ENCODE peak calls at places on chromosome 12, in ten cellular contexts. One of them, this sample, is unnamed.

GRCh38 chr12:122402264-122402663 is 20.2 kb downstream of the CLIP1 start:
- DNase-seq in fibroblast of the aortic adventitia: no peak
- DNase-seq in IMR-90: no peak
- DNase-seq in BJ: no peak
- DNase-seq in NCI-H446 treated with DMSO at 0.1 percent for 48 hours: no peak
- DNase-seq in germinal center: no peak
- DNase-seq in LHCN-M2: no peak
- DNase-seq in NAMALWA: no peak
- DNase-seq in stimulated activated CD4-positive, alpha-beta T cell treated with anti-CD3 and anti-CD28 coated beads, Interleukin-12 subunit alpha, Interleukin-12 subunit beta, amount 100 ng/mL, for 4 hours: no peak
- DNase-seq in MG63: no peak
- DNase-seq in this sample: no peak

GRCh38 chr12:4049566-4050080 is 176.4 kb upstream of the PARP11 start:
- DNase-seq in fibroblast of the aortic adventitia: no peak
- DNase-seq in IMR-90: no peak
- DNase-seq in BJ: no peak
- DNase-seq in NCI-H446 treated with DMSO at 0.1 percent for 48 hours: no peak
- DNase-seq in germinal center: no peak
- DNase-seq in LHCN-M2: no peak
- DNase-seq in NAMALWA: no peak
- DNase-seq in stimulated activated CD4-positive, alpha-beta T cell treated with anti-CD3 and anti-CD28 coated beads, Interleukin-12 subunit alpha, Interleukin-12 subunit beta, amount 100 ng/mL, for 4 hours: no peak
- DNase-seq in MG63: no peak
- DNase-seq in this sample: no peak

GRCh38 chr12:7542813-7543212 is 39.2 kb upstream of the CD163 start:
- DNase-seq in fibroblast of the aortic adventitia: peak; percentile 64
- DNase-seq in IMR-90: peak; percentile 14
- DNase-seq in BJ: peak; percentile 41
- DNase-seq in NCI-H446 treated with DMSO at 0.1 percent for 48 hours: no peak
- DNase-seq in germinal center: no peak
- DNase-seq in LHCN-M2: peak; percentile 11
- DNase-seq in NAMALWA: no peak
- DNase-seq in stimulated activated CD4-positive, alpha-beta T cell treated with anti-CD3 and anti-CD28 coated beads, Interleukin-12 subunit alpha, Interleukin-12 subunit beta, amount 100 ng/mL, for 4 hours: no peak
- DNase-seq in MG63: no peak
- DNase-seq in this sample: peak; percentile 30

GRCh38 chr12:62291888-62292760 is 31.9 kb downstream of the USP15 start:
- DNase-seq in fibroblast of the aortic adventitia: no peak
- DNase-seq in IMR-90: peak; percentile 43
- DNase-seq in BJ: no peak
- DNase-seq in NCI-H446 treated with DMSO at 0.1 percent for 48 hours: no peak
- DNase-seq in germinal center: no peak
- DNase-seq in LHCN-M2: peak; percentile 44
- DNase-seq in NAMALWA: no peak
- DNase-seq in stimulated activated CD4-positive, alpha-beta T cell treated with anti-CD3 and anti-CD28 coated beads, Interleukin-12 subunit alpha, Interleukin-12 subunit beta, amount 100 ng/mL, for 4 hours: no peak
- DNase-seq in MG63: peak; percentile 5
- DNase-seq in this sample: no peak

GRCh38 chr12:12714276-12715001 is 2.7 kb upstream of the CDKN1B start:
- DNase-seq in fibroblast of the aortic adventitia: peak; percentile 14
- DNase-seq in IMR-90: peak; percentile 45
- DNase-seq in BJ: no peak
- DNase-seq in NCI-H446 treated with DMSO at 0.1 percent for 48 hours: no peak
- DNase-seq in germinal center: peak; percentile 66
- DNase-seq in LHCN-M2: no peak
- DNase-seq in NAMALWA: peak; percentile 82
- DNase-seq in stimulated activated CD4-positive, alpha-beta T cell treated with anti-CD3 and anti-CD28 coated beads, Interleukin-12 subunit alpha, Interleukin-12 subunit beta, amount 100 ng/mL, for 4 hours: peak; percentile 16
- DNase-seq in MG63: no peak
- DNase-seq in this sample: peak; percentile 36

GRCh38 chr12:57142727-57143126 is 4.7 kb downstream of the LRP1-AS start:
- DNase-seq in fibroblast of the aortic adventitia: no peak
- DNase-seq in IMR-90: no peak
- DNase-seq in BJ: no peak
- DNase-seq in NCI-H446 treated with DMSO at 0.1 percent for 48 hours: no peak
- DNase-seq in germinal center: no peak
- DNase-seq in LHCN-M2: no peak
- DNase-seq in NAMALWA: no peak
- DNase-seq in stimulated activated CD4-positive, alpha-beta T cell treated with anti-CD3 and anti-CD28 coated beads, Interleukin-12 subunit alpha, Interleukin-12 subunit beta, amount 100 ng/mL, for 4 hours: no peak
- DNase-seq in MG63: no peak
- DNase-seq in this sample: no peak

GRCh38 chr12:111438501-111438900 is 32.8 kb downstream of the SH2B3 start:
- DNase-seq in fibroblast of the aortic adventitia: peak; percentile 44
- DNase-seq in IMR-90: peak; percentile 51
- DNase-seq in BJ: no peak
- DNase-seq in NCI-H446 treated with DMSO at 0.1 percent for 48 hours: no peak
- DNase-seq in germinal center: no peak
- DNase-seq in LHCN-M2: peak; percentile 79
- DNase-seq in NAMALWA: peak; percentile 50
- DNase-seq in stimulated activated CD4-positive, alpha-beta T cell treated with anti-CD3 and anti-CD28 coated beads, Interleukin-12 subunit alpha, Interleukin-12 subunit beta, amount 100 ng/mL, for 4 hours: peak; percentile 54
- DNase-seq in MG63: peak; percentile 31
- DNase-seq in this sample: peak; percentile 79

GRCh38 chr12:42118136-42118879 is 26.4 kb downstream of the GXYLT1 start:
- DNase-seq in fibroblast of the aortic adventitia: no peak
- DNase-seq in IMR-90: peak; percentile 62
- DNase-seq in BJ: no peak
- DNase-seq in NCI-H446 treated with DMSO at 0.1 percent for 48 hours: no peak
- DNase-seq in germinal center: no peak
- DNase-seq in LHCN-M2: no peak
- DNase-seq in NAMALWA: no peak
- DNase-seq in stimulated activated CD4-positive, alpha-beta T cell treated with anti-CD3 and anti-CD28 coated beads, Interleukin-12 subunit alpha, Interleukin-12 subunit beta, amount 100 ng/mL, for 4 hours: no peak
- DNase-seq in MG63: no peak
- DNase-seq in this sample: peak; percentile 42

GRCh38 chr12:24894869-24895268 is 54.0 kb downstream of the BCAT1 start:
- DNase-seq in fibroblast of the aortic adventitia: no peak
- DNase-seq in IMR-90: no peak
- DNase-seq in BJ: no peak
- DNase-seq in NCI-H446 treated with DMSO at 0.1 percent for 48 hours: no peak
- DNase-seq in germinal center: no peak
- DNase-seq in LHCN-M2: no peak
- DNase-seq in NAMALWA: no peak
- DNase-seq in stimulated activated CD4-positive, alpha-beta T cell treated with anti-CD3 and anti-CD28 coated beads, Interleukin-12 subunit alpha, Interleukin-12 subunit beta, amount 100 ng/mL, for 4 hours: no peak
- DNase-seq in MG63: no peak
- DNase-seq in this sample: no peak

GRCh38 chr12:124441443-124442190 is 125.8 kb downstream of the NCOR2 start:
- DNase-seq in fibroblast of the aortic adventitia: peak; percentile 95
- DNase-seq in IMR-90: peak; percentile 92
- DNase-seq in BJ: peak; percentile 57
- DNase-seq in NCI-H446 treated with DMSO at 0.1 percent for 48 hours: no peak
- DNase-seq in germinal center: no peak
- DNase-seq in LHCN-M2: peak; percentile 97
- DNase-seq in NAMALWA: no peak
- DNase-seq in stimulated activated CD4-positive, alpha-beta T cell treated with anti-CD3 and anti-CD28 coated beads, Interleukin-12 subunit alpha, Interleukin-12 subunit beta, amount 100 ng/mL, for 4 hours: no peak
- DNase-seq in MG63: peak; percentile 92
- DNase-seq in this sample: peak; percentile 93

GRCh38 chr12:62711626-62712305 is 223.2 kb downstream of the PPM1H start:
- DNase-seq in fibroblast of the aortic adventitia: peak; percentile 35
- DNase-seq in IMR-90: no peak
- DNase-seq in BJ: no peak
- DNase-seq in NCI-H446 treated with DMSO at 0.1 percent for 48 hours: no peak
- DNase-seq in germinal center: no peak
- DNase-seq in LHCN-M2: no peak
- DNase-seq in NAMALWA: no peak
- DNase-seq in stimulated activated CD4-positive, alpha-beta T cell treated with anti-CD3 and anti-CD28 coated beads, Interleukin-12 subunit alpha, Interleukin-12 subunit beta, amount 100 ng/mL, for 4 hours: no peak
- DNase-seq in MG63: no peak
- DNase-seq in this sample: no peak

GRCh38 chr12:80352476-80352875 is 91.6 kb upstream of the PTPRQ start:
- DNase-seq in fibroblast of the aortic adventitia: no peak
- DNase-seq in IMR-90: peak; percentile 4
- DNase-seq in BJ: no peak
- DNase-seq in NCI-H446 treated with DMSO at 0.1 percent for 48 hours: no peak
- DNase-seq in germinal center: no peak
- DNase-seq in LHCN-M2: peak; percentile 62
- DNase-seq in NAMALWA: no peak
- DNase-seq in stimulated activated CD4-positive, alpha-beta T cell treated with anti-CD3 and anti-CD28 coated beads, Interleukin-12 subunit alpha, Interleukin-12 subunit beta, amount 100 ng/mL, for 4 hours: no peak
- DNase-seq in MG63: no peak
- DNase-seq in this sample: peak; percentile 39

GRCh38 chr12:101256271-101256670 is 23.6 kb upstream of the UTP20 start:
- DNase-seq in fibroblast of the aortic adventitia: no peak
- DNase-seq in IMR-90: no peak
- DNase-seq in BJ: no peak
- DNase-seq in NCI-H446 treated with DMSO at 0.1 percent for 48 hours: no peak
- DNase-seq in germinal center: no peak
- DNase-seq in LHCN-M2: no peak
- DNase-seq in NAMALWA: no peak
- DNase-seq in stimulated activated CD4-positive, alpha-beta T cell treated with anti-CD3 and anti-CD28 coated beads, Interleukin-12 subunit alpha, Interleukin-12 subunit beta, amount 100 ng/mL, for 4 hours: no peak
- DNase-seq in MG63: no peak
- DNase-seq in this sample: no peak

GRCh38 chr12:125128806-125129571 is 63.8 kb downstream of the AACS start:
- DNase-seq in fibroblast of the aortic adventitia: no peak
- DNase-seq in IMR-90: no peak
- DNase-seq in BJ: no peak
- DNase-seq in NCI-H446 treated with DMSO at 0.1 percent for 48 hours: no peak
- DNase-seq in germinal center: no peak
- DNase-seq in LHCN-M2: no peak
- DNase-seq in NAMALWA: no peak
- DNase-seq in stimulated activated CD4-positive, alpha-beta T cell treated with anti-CD3 and anti-CD28 coated beads, Interleukin-12 subunit alpha, Interleukin-12 subunit beta, amount 100 ng/mL, for 4 hours: no peak
- DNase-seq in MG63: no peak
- DNase-seq in this sample: no peak

GRCh38 chr12:38904932-38905479 is 385 bp downstream of the CPNE8 start:
- DNase-seq in fibroblast of the aortic adventitia: peak; percentile 85
- DNase-seq in IMR-90: no peak
- DNase-seq in BJ: peak; percentile 51
- DNase-seq in NCI-H446 treated with DMSO at 0.1 percent for 48 hours: no peak
- DNase-seq in germinal center: peak; percentile 7
- DNase-seq in LHCN-M2: no peak
- DNase-seq in NAMALWA: no peak
- DNase-seq in stimulated activated CD4-positive, alpha-beta T cell treated with anti-CD3 and anti-CD28 coated beads, Interleukin-12 subunit alpha, Interleukin-12 subunit beta, amount 100 ng/mL, for 4 hours: peak; percentile 24
- DNase-seq in MG63: peak; percentile 95
- DNase-seq in this sample: peak; percentile 88

GRCh38 chr12:57868870-57869609 is 22.5 kb upstream of the CTDSP2 start:
- DNase-seq in fibroblast of the aortic adventitia: no peak
- DNase-seq in IMR-90: no peak
- DNase-seq in BJ: no peak
- DNase-seq in NCI-H446 treated with DMSO at 0.1 percent for 48 hours: peak; percentile 81
- DNase-seq in germinal center: no peak
- DNase-seq in LHCN-M2: no peak
- DNase-seq in NAMALWA: no peak
- DNase-seq in stimulated activated CD4-positive, alpha-beta T cell treated with anti-CD3 and anti-CD28 coated beads, Interleukin-12 subunit alpha, Interleukin-12 subunit beta, amount 100 ng/mL, for 4 hours: no peak
- DNase-seq in MG63: no peak
- DNase-seq in this sample: no peak

GRCh38 chr12:91355150-91356006 is 172.8 kb upstream of the DCN start:
- DNase-seq in fibroblast of the aortic adventitia: peak; percentile 87
- DNase-seq in IMR-90: peak; percentile 80
- DNase-seq in BJ: no peak
- DNase-seq in NCI-H446 treated with DMSO at 0.1 percent for 48 hours: peak; percentile 40
- DNase-seq in germinal center: peak; percentile 36
- DNase-seq in LHCN-M2: peak; percentile 77
- DNase-seq in NAMALWA: peak; percentile 79
- DNase-seq in stimulated activated CD4-positive, alpha-beta T cell treated with anti-CD3 and anti-CD28 coated beads, Interleukin-12 subunit alpha, Interleukin-12 subunit beta, amount 100 ng/mL, for 4 hours: peak; percentile 15
- DNase-seq in MG63: peak; percentile 58
- DNase-seq in this sample: peak; percentile 86

GRCh38 chr12:47900480-47901129 is 4.2 kb downstream of the VDR start:
- DNase-seq in fibroblast of the aortic adventitia: no peak
- DNase-seq in IMR-90: no peak
- DNase-seq in BJ: no peak
- DNase-seq in NCI-H446 treated with DMSO at 0.1 percent for 48 hours: no peak
- DNase-seq in germinal center: peak; percentile 67
- DNase-seq in LHCN-M2: no peak
- DNase-seq in NAMALWA: peak; percentile 52
- DNase-seq in stimulated activated CD4-positive, alpha-beta T cell treated with anti-CD3 and anti-CD28 coated beads, Interleukin-12 subunit alpha, Interleukin-12 subunit beta, amount 100 ng/mL, for 4 hours: no peak
- DNase-seq in MG63: no peak
- DNase-seq in this sample: peak; percentile 31

GRCh38 chr12:61934564-61934963 is 325.6 kb upstream of the USP15 start:
- DNase-seq in fibroblast of the aortic adventitia: no peak
- DNase-seq in IMR-90: no peak
- DNase-seq in BJ: no peak
- DNase-seq in NCI-H446 treated with DMSO at 0.1 percent for 48 hours: no peak
- DNase-seq in germinal center: no peak
- DNase-seq in LHCN-M2: no peak
- DNase-seq in NAMALWA: no peak
- DNase-seq in stimulated activated CD4-positive, alpha-beta T cell treated with anti-CD3 and anti-CD28 coated beads, Interleukin-12 subunit alpha, Interleukin-12 subunit beta, amount 100 ng/mL, for 4 hours: no peak
- DNase-seq in MG63: no peak
- DNase-seq in this sample: no peak

GRCh38 chr12:89347325-89347829 is 4.9 kb downstream of the DUSP6 start:
- DNase-seq in fibroblast of the aortic adventitia: no peak
- DNase-seq in IMR-90: no peak
- DNase-seq in BJ: no peak
- DNase-seq in NCI-H446 treated with DMSO at 0.1 percent for 48 hours: no peak
- DNase-seq in germinal center: no peak
- DNase-seq in LHCN-M2: no peak
- DNase-seq in NAMALWA: no peak
- DNase-seq in stimulated activated CD4-positive, alpha-beta T cell treated with anti-CD3 and anti-CD28 coated beads, Interleukin-12 subunit alpha, Interleukin-12 subunit beta, amount 100 ng/mL, for 4 hours: no peak
- DNase-seq in MG63: no peak
- DNase-seq in this sample: peak; percentile 22

GRCh38 chr12:50640321-50640939 is 123.5 kb upstream of the ATF1 start:
- DNase-seq in fibroblast of the aortic adventitia: no peak
- DNase-seq in IMR-90: no peak
- DNase-seq in BJ: no peak
- DNase-seq in NCI-H446 treated with DMSO at 0.1 percent for 48 hours: no peak
- DNase-seq in germinal center: no peak
- DNase-seq in LHCN-M2: no peak
- DNase-seq in NAMALWA: no peak
- DNase-seq in stimulated activated CD4-positive, alpha-beta T cell treated with anti-CD3 and anti-CD28 coated beads, Interleukin-12 subunit alpha, Interleukin-12 subunit beta, amount 100 ng/mL, for 4 hours: no peak
- DNase-seq in MG63: no peak
- DNase-seq in this sample: no peak

GRCh38 chr12:52380271-52380694 is 5.2 kb downstream of the KRT84 start:
- DNase-seq in fibroblast of the aortic adventitia: peak; percentile 9
- DNase-seq in IMR-90: no peak
- DNase-seq in BJ: no peak
- DNase-seq in NCI-H446 treated with DMSO at 0.1 percent for 48 hours: no peak
- DNase-seq in germinal center: no peak
- DNase-seq in LHCN-M2: peak; percentile 46
- DNase-seq in NAMALWA: peak; percentile 32
- DNase-seq in stimulated activated CD4-positive, alpha-beta T cell treated with anti-CD3 and anti-CD28 coated beads, Interleukin-12 subunit alpha, Interleukin-12 subunit beta, amount 100 ng/mL, for 4 hours: no peak
- DNase-seq in MG63: peak; percentile 37
- DNase-seq in this sample: peak; percentile 50

GRCh38 chr12:47110011-47110541 is 30.3 kb upstream of the AMIGO2 start:
- DNase-seq in fibroblast of the aortic adventitia: no peak
- DNase-seq in IMR-90: no peak
- DNase-seq in BJ: no peak
- DNase-seq in NCI-H446 treated with DMSO at 0.1 percent for 48 hours: no peak
- DNase-seq in germinal center: no peak
- DNase-seq in LHCN-M2: no peak
- DNase-seq in NAMALWA: no peak
- DNase-seq in stimulated activated CD4-positive, alpha-beta T cell treated with anti-CD3 and anti-CD28 coated beads, Interleukin-12 subunit alpha, Interleukin-12 subunit beta, amount 100 ng/mL, for 4 hours: no peak
- DNase-seq in MG63: no peak
- DNase-seq in this sample: no peak

GRCh38 chr12:100141666-100141997 is 1.0 kb downstream of the BLTP3B start:
- DNase-seq in fibroblast of the aortic adventitia: peak; percentile 92
- DNase-seq in IMR-90: peak; percentile 92
- DNase-seq in BJ: peak; percentile 63
- DNase-seq in NCI-H446 treated with DMSO at 0.1 percent for 48 hours: no peak
- DNase-seq in germinal center: no peak
- DNase-seq in LHCN-M2: peak; percentile 85
- DNase-seq in NAMALWA: peak; percentile 59
- DNase-seq in stimulated activated CD4-positive, alpha-beta T cell treated with anti-CD3 and anti-CD28 coated beads, Interleukin-12 subunit alpha, Interleukin-12 subunit beta, amount 100 ng/mL, for 4 hours: peak; percentile 2
- DNase-seq in MG63: peak; percentile 65
- DNase-seq in this sample: peak; percentile 93

GRCh38 chr12:116539905-116540482 is 19.2 kb upstream of the MAP1LC3B2 start:
- DNase-seq in fibroblast of the aortic adventitia: peak; percentile 77
- DNase-seq in IMR-90: peak; percentile 72
- DNase-seq in BJ: no peak
- DNase-seq in NCI-H446 treated with DMSO at 0.1 percent for 48 hours: peak; percentile 75
- DNase-seq in germinal center: no peak
- DNase-seq in LHCN-M2: peak; percentile 61
- DNase-seq in NAMALWA: no peak
- DNase-seq in stimulated activated CD4-positive, alpha-beta T cell treated with anti-CD3 and anti-CD28 coated beads, Interleukin-12 subunit alpha, Interleukin-12 subunit beta, amount 100 ng/mL, for 4 hours: no peak
- DNase-seq in MG63: peak; percentile 40
- DNase-seq in this sample: peak; percentile 24

GRCh38 chr12:26473291-26473690 is 277.9 kb downstream of the SSPN start:
- DNase-seq in fibroblast of the aortic adventitia: peak; percentile 23
- DNase-seq in IMR-90: peak; percentile 51
- DNase-seq in BJ: no peak
- DNase-seq in NCI-H446 treated with DMSO at 0.1 percent for 48 hours: peak; percentile 28
- DNase-seq in germinal center: peak; percentile 73
- DNase-seq in LHCN-M2: peak; percentile 25
- DNase-seq in NAMALWA: peak; percentile 79
- DNase-seq in stimulated activated CD4-positive, alpha-beta T cell treated with anti-CD3 and anti-CD28 coated beads, Interleukin-12 subunit alpha, Interleukin-12 subunit beta, amount 100 ng/mL, for 4 hours: no peak
- DNase-seq in MG63: no peak
- DNase-seq in this sample: no peak

GRCh38 chr12:109833307-109834189 is at the start of gene TRPV4:
- DNase-seq in fibroblast of the aortic adventitia: peak; percentile 25
- DNase-seq in IMR-90: peak; percentile 23
- DNase-seq in BJ: no peak
- DNase-seq in NCI-H446 treated with DMSO at 0.1 percent for 48 hours: no peak
- DNase-seq in germinal center: no peak
- DNase-seq in LHCN-M2: no peak
- DNase-seq in NAMALWA: no peak
- DNase-seq in stimulated activated CD4-positive, alpha-beta T cell treated with anti-CD3 and anti-CD28 coated beads, Interleukin-12 subunit alpha, Interleukin-12 subunit beta, amount 100 ng/mL, for 4 hours: no peak
- DNase-seq in MG63: peak; percentile 41
- DNase-seq in this sample: no peak

GRCh38 chr12:25811656-25812126 is 146.8 kb upstream of the RASSF8 start:
- DNase-seq in fibroblast of the aortic adventitia: no peak
- DNase-seq in IMR-90: peak; percentile 36
- DNase-seq in BJ: peak; percentile 24
- DNase-seq in NCI-H446 treated with DMSO at 0.1 percent for 48 hours: no peak
- DNase-seq in germinal center: no peak
- DNase-seq in LHCN-M2: peak; percentile 50
- DNase-seq in NAMALWA: peak; percentile 24
- DNase-seq in stimulated activated CD4-positive, alpha-beta T cell treated with anti-CD3 and anti-CD28 coated beads, Interleukin-12 subunit alpha, Interleukin-12 subunit beta, amount 100 ng/mL, for 4 hours: no peak
- DNase-seq in MG63: peak; percentile 34
- DNase-seq in this sample: peak; percentile 35